ENCODE peak calls at places on chromosomes 5 and 9, in four cellular contexts. X is mammary epithelial cell, D is HT1080, W is PC-9. I is an unnamed sample.

GRCh38 chr9:114855488-114855887 is 49.6 kb upstream of the TNFSF15 start:
- DNase-seq in X (no peak), D (no peak), W (no peak), I (no peak)

GRCh38 chr5:153752890-153753289 is 262.4 kb downstream of the GRIA1 start:
- DNase-seq in X (no peak), D (peak), W (no peak), I (no peak)

GRCh38 chr9:133563286-133564213 is 29.0 kb downstream of the ADAMTSL2 start:
- DNase-seq in X (no peak), D (no peak), W (peak), I (peak)

GRCh38 chr5:176810084-176810597 is at the start of gene UNC5A:
- DNase-seq in X (peak), D (peak), W (peak), I (no peak)

GRCh38 chr5:170642776-170643436 is 139.1 kb downstream of the KCNIP1 start:
- DNase-seq in X (no peak), D (peak), W (no peak), I (no peak)

GRCh38 chr9:89313842-89314241 is 2.8 kb downstream of the CKS2 start:
- DNase-seq in X (peak), D (no peak), W (no peak), I (no peak)

GRCh38 chr9:36966371-36967097 is 67.5 kb downstream of the PAX5 start:
- DNase-seq in X (no peak), D (no peak), W (no peak), I (no peak)

GRCh38 chr9:71741841-71742648 is 26.3 kb downstream of the CEMIP2 start:
- DNase-seq in X (no peak), D (no peak), W (no peak), I (peak)

GRCh38 chr9:81729141-81729540 is 39.8 kb upstream of the TLE1 start:
- DNase-seq in X (no peak), D (no peak), W (no peak), I (no peak)

GRCh38 chr5:101418735-101419134 is 515.7 kb upstream of the ST8SIA4 start:
- DNase-seq in X (no peak), D (no peak), W (no peak), I (no peak)

GRCh38 chr9:79559501-79560181 is 12.1 kb upstream of the TLE4 start:
- DNase-seq in X (no peak), D (no peak), W (no peak), I (no peak)

GRCh38 chr5:173852790-173853350 is 35.3 kb upstream of the CPEB4 start:
- DNase-seq in X (no peak), D (no peak), W (no peak), I (no peak)

GRCh38 chr9:113604393-113604792 is 140.9 kb downstream of the RGS3 start:
- DNase-seq in X (no peak), D (no peak), W (no peak), I (no peak)

GRCh38 chr5:56851258-56851941 is 36.1 kb downstream of the MAP3K1 start:
- DNase-seq in X (no peak), D (no peak), W (no peak), I (no peak)

GRCh38 chr5:143024227-143024920 is 254.2 kb downstream of the ARHGAP26 start:
- DNase-seq in X (no peak), D (no peak), W (no peak), I (no peak)

GRCh38 chr9:75699625-75700251 is 190.7 kb upstream of the PCSK5 start:
- DNase-seq in X (no peak), D (no peak), W (no peak), I (no peak)

GRCh38 chr5:56589486-56589870 is 225.9 kb upstream of the MAP3K1 start:
- DNase-seq in X (no peak), D (no peak), W (no peak), I (no peak)

GRCh38 chr9:112731971-112732370 is 14.1 kb upstream of the INIP start:
- DNase-seq in X (no peak), D (no peak), W (no peak), I (peak)

GRCh38 chr9:115513148-115513547 is 395.2 kb upstream of the TNC start:
- DNase-seq in X (no peak), D (no peak), W (no peak), I (no peak)

GRCh38 chr9:14089051-14089798 is 224.7 kb downstream of the NFIB start:
- DNase-seq in X (no peak), D (no peak), W (no peak), I (no peak)

GRCh38 chr5:107806705-107807104 is 136.0 kb upstream of the EFNA5 start:
- DNase-seq in X (peak), D (peak), W (no peak), I (no peak)

GRCh38 chr9:81393985-81394811 is 295.1 kb downstream of the TLE1 start:
- DNase-seq in X (no peak), D (no peak), W (no peak), I (no peak)

GRCh38 chr5:65334077-65334476 is 147.6 kb downstream of the ADAMTS6 start:
- DNase-seq in X (peak), D (no peak), W (peak), I (no peak)

GRCh38 chr5:34053133-34053532 is 10.1 kb upstream of the C1QTNF3 start:
- DNase-seq in X (peak), D (peak), W (no peak), I (no peak)

GRCh38 chr5:106875591-106876297 is 795.0 kb downstream of the EFNA5 start:
- DNase-seq in X (peak), D (peak), W (peak), I (no peak)

GRCh38 chr5:169717298-169717697 is 80.2 kb downstream of the DOCK2 start:
- DNase-seq in X (peak), D (peak), W (no peak), I (no peak)

GRCh38 chr9:133060417-133060841 is 1.4 kb upstream of the CEL start:
- DNase-seq in X (no peak), D (no peak), W (no peak), I (peak)

GRCh38 chr5:168315991-168316578 is 24.6 kb downstream of the WWC1 start:
- DNase-seq in X (no peak), D (no peak), W (peak), I (peak)

GRCh38 chr5:56259002-56259511 is 25.9 kb upstream of the ANKRD55 start:
- DNase-seq in X (peak), D (peak), W (no peak), I (no peak)

GRCh38 chr5:123089572-123089970 is 530 bp downstream of the PRDM6 start:
- DNase-seq in X (peak), D (peak), W (no peak), I (peak)

GRCh38 chr5:41246376-41246775 is 33.0 kb upstream of the C6 start:
- DNase-seq in X (peak), D (peak), W (peak), I (no peak)